ENCODE peak calls at places on chromosomes 16 and 17, in four cellular contexts. J is T-helper 2 cell treated with Interferon-gamma antibody and Interleukin-4, amounts not matched to agents 5 μg/mL and 100 μg/mL, for 36 hours; F is NCI-H460; Y is GM04504. V is an unnamed sample.

GRCh38 chr17:48543854-48544355 is 1.0 kb downstream of the HOXB2 start:
- DNase-seq in J (peak), F (no peak), Y (no peak), V (no peak)

GRCh38 chr17:73878923-73879322 is 234.7 kb upstream of the SDK2 start:
- DNase-seq in J (no peak), F (no peak), Y (no peak), V (no peak)

GRCh38 chr17:44105483-44105882 is 18.0 kb downstream of the HDAC5 start:
- DNase-seq in J (no peak), F (no peak), Y (no peak), V (no peak)

GRCh38 chr16:56518435-56518834 is 1.4 kb downstream of the BBS2 start:
- DNase-seq in J (no peak), F (no peak), Y (no peak), V (no peak)

GRCh38 chr16:66515543-66516171 is 34.3 kb downstream of the TK2 start:
- DNase-seq in J (no peak), F (peak), Y (no peak), V (no peak)

GRCh38 chr16:67013823-67014640 is 14.9 kb upstream of the CBFB start:
- DNase-seq in J (peak), F (peak), Y (no peak), V (peak)

GRCh38 chr17:6815775-6816174 is 15.8 kb downstream of the TEKT1 start:
- DNase-seq in J (no peak), F (no peak), Y (no peak), V (no peak)

GRCh38 chr17:18332909-18333489 is 17.9 kb downstream of the SMCR8 start:
- DNase-seq in J (no peak), F (no peak), Y (no peak), V (no peak)

GRCh38 chr16:57810197-57811024 is 8.1 kb upstream of the KIFC3 start:
- DNase-seq in J (peak), F (peak), Y (peak), V (peak)

GRCh38 chr17:57099165-57099564 is 14.1 kb downstream of the AKAP1 start:
- DNase-seq in J (no peak), F (no peak), Y (no peak), V (no peak)

GRCh38 chr17:21371511-21372081 is 4.6 kb upstream of the KCNJ12 start:
- DNase-seq in J (no peak), F (no peak), Y (no peak), V (no peak)

GRCh38 chr17:13593757-13594156 is 8.0 kb downstream of the HS3ST3A1 start:
- DNase-seq in J (no peak), F (no peak), Y (no peak), V (no peak)

GRCh38 chr16:87789437-87790277 is 23.9 kb upstream of the KLHDC4 start:
- DNase-seq in J (no peak), F (no peak), Y (peak), V (no peak)

GRCh38 chr16:907361-907760 is 63.4 kb downstream of the LMF1 start:
- DNase-seq in J (no peak), F (no peak), Y (no peak), V (no peak)

GRCh38 chr16:86661715-86662114 is 83.4 kb downstream of the FOXL1 start:
- DNase-seq in J (no peak), F (no peak), Y (no peak), V (no peak)

GRCh38 chr17:81412490-81413093 is 17.3 kb downstream of the BAHCC1 start:
- DNase-seq in J (peak), F (no peak), Y (no peak), V (no peak)

GRCh38 chr16:49608801-49609200 is 235.2 kb downstream of the C16orf78 start:
- DNase-seq in J (no peak), F (no peak), Y (peak), V (no peak)

GRCh38 chr16:89094252-89094901 is 725 bp downstream of the ACSF3 start:
- DNase-seq in J (no peak), F (no peak), Y (no peak), V (no peak)

GRCh38 chr16:59633996-59634579 is 900.0 kb upstream of the GOT2 start:
- DNase-seq in J (no peak), F (no peak), Y (peak), V (no peak)

GRCh38 chr17:28861393-28862203 is 6.8 kb downstream of the ERAL1 start:
- DNase-seq in J (no peak), F (no peak), Y (no peak), V (no peak)